ENCODE peak calls at places on chromosomes 2 and 18, in four cellular contexts. Y, Z, N and S are unnamed samples.

GRCh38 chr2:177129610-177130009 is 83.0 kb upstream of the HNRNPA3 start:
- DNase-seq in Z (no peak), N (no peak), Y (no peak), S (no peak)

GRCh38 chr2:154554046-154554445 is 144.4 kb upstream of the KCNJ3 start:
- DNase-seq in Z (no peak), Y (no peak), N (no peak), S (no peak)

GRCh38 chr2:71220743-71221142 is 6.2 kb downstream of the PAIP2B start:
- DNase-seq in N (no peak), Z (no peak), Y (no peak), S (no peak)

GRCh38 chr2:113818382-113818951 is 62.0 kb upstream of the SLC35F5 start:
- DNase-seq in Y (no peak), N (no peak), Z (peak; percentile 5), S (no peak)

GRCh38 chr2:223696719-223697118 is 94.6 kb upstream of the SCG2 start:
- DNase-seq in Z (no peak), N (no peak), Y (no peak), S (no peak)

GRCh38 chr2:1360132-1360531 is 53.1 kb upstream of the TPO start:
- DNase-seq in N (no peak), Z (no peak), Y (no peak), S (no peak)

GRCh38 chr18:9658111-9658641 is 43.8 kb upstream of the PPP4R1 start:
- DNase-seq in Y (no peak), N (no peak), Z (no peak), S (no peak)

GRCh38 chr2:207163053-207163814 is 2.5 kb downstream of the KLF7 start:
- DNase-seq in N (no peak), Y (peak; percentile 74), Z (no peak), S (no peak)

GRCh38 chr2:46298522-46299351 is 1.5 kb downstream of the EPAS1 start:
- DNase-seq in N (peak; percentile 84), Y (no peak), Z (peak; percentile 50), S (peak; percentile 8)

GRCh38 chr2:23602113-23602512 is 217.1 kb downstream of the KLHL29 start:
- DNase-seq in Y (no peak), Z (no peak), N (no peak), S (no peak)

GRCh38 chr2:71779306-71779855 is 326.0 kb downstream of the DYSF start:
- DNase-seq in N (peak; percentile 56), Y (no peak), Z (no peak), S (no peak)

GRCh38 chr2:31397099-31397498 is 17.4 kb downstream of the XDH start:
- DNase-seq in Z (no peak), N (no peak), Y (peak; percentile 13), S (no peak)

GRCh38 chr2:120798569-120799215 is 63.0 kb downstream of the GLI2 start:
- DNase-seq in Z (no peak), Y (no peak), N (no peak), S (no peak)

GRCh38 chr2:44598731-44599529 is 237.2 kb downstream of the CAMKMT start:
- DNase-seq in Y (no peak), N (no peak), Z (no peak), S (no peak)

GRCh38 chr2:42185200-42185921 is 16.2 kb downstream of the EML4 start:
- DNase-seq in N (no peak), Y (no peak), Z (no peak), S (no peak)

GRCh38 chr18:36993068-36993467 is 164.1 kb downstream of the KIAA1328 start:
- DNase-seq in Z (no peak), Y (no peak), N (no peak), S (no peak)

GRCh38 chr2:237341872-237342271 is 72.1 kb downstream of the COL6A3 start:
- DNase-seq in Z (no peak), N (no peak), Y (no peak), S (no peak)

GRCh38 chr2:127154985-127155650 is 48.2 kb upstream of the BIN1 start:
- DNase-seq in N (peak; percentile 63), Z (no peak), Y (no peak), S (no peak)

GRCh38 chr18:12911025-12911927 is 27.2 kb upstream of the PTPN2 start:
- DNase-seq in Z (no peak), Y (no peak), N (no peak), S (no peak)

GRCh38 chr18:23593720-23594119 is 7.4 kb upstream of the NPC1 start:
- DNase-seq in N (no peak), Y (no peak), Z (no peak), S (no peak)

GRCh38 chr2:133892352-133892913 is 324.2 kb upstream of the NCKAP5 start:
- DNase-seq in Z (no peak), N (no peak), Y (no peak), S (no peak)

GRCh38 chr2:96212336-96212735 is 3.7 kb upstream of the STARD7 start:
- DNase-seq in N (no peak), Z (no peak), Y (no peak), S (no peak)

GRCh38 chr2:42025151-42025582 is 22.7 kb upstream of the PKDCC start:
- DNase-seq in Z (peak; percentile 26), Y (no peak), N (no peak), S (no peak)

GRCh38 chr2:197614532-197614931 is 60.9 kb downstream of the RFTN2 start:
- DNase-seq in N (no peak), Y (no peak), Z (no peak), S (no peak)

GRCh38 chr2:188850786-188851185 is 123.4 kb upstream of the COL3A1 start:
- DNase-seq in N (no peak), Y (no peak), Z (no peak), S (no peak)

GRCh38 chr2:193141-193552 is 70.7 kb downstream of the SH3YL1 start:
- DNase-seq in Z (no peak), Y (no peak), N (no peak), S (no peak)

GRCh38 chr2:64383881-64384280 is 70.1 kb upstream of the LGALSL start:
- DNase-seq in N (no peak), Y (no peak), Z (no peak), S (no peak)

GRCh38 chr2:152094014-152094413 is 4.8 kb downstream of the CACNB4 start:
- DNase-seq in Z (no peak), N (no peak), Y (no peak), S (no peak)

GRCh38 chr2:134148172-134148571 is 105.7 kb upstream of the MGAT5 start:
- DNase-seq in Z (no peak), Y (no peak), N (no peak), S (no peak)

GRCh38 chr2:143152219-143152618 is 23.0 kb downstream of the ARHGAP15 start:
- DNase-seq in N (no peak), Z (no peak), Y (no peak), S (no peak)

GRCh38 chr2:75787532-75788132 is 76.9 kb upstream of the GCFC2 start:
- DNase-seq in Z (no peak), N (no peak), Y (peak; percentile 80), S (no peak)